ENCODE peak calls at places on chromosomes 13 and 19, in four cellular contexts. N is WTC11, H is SK-N-SH, W is K562. S is an unnamed sample.
A peak's percentile ranks its signal among the peaks of the same experiment; 100 is the strongest.

GRCh38 chr19:13057744-13058143 is 44.9 kb downstream of the LYL1 start:
- DNase-seq in N (no peak), H (no peak), W (no peak), S (no peak)

GRCh38 chr13:78121001-78121400 is 202.4 kb upstream of the EDNRB start:
- DNase-seq in N (no peak), H (no peak), W (no peak), S (no peak)

GRCh38 chr13:21133077-21133476 is 43.3 kb downstream of the SKA3 start:
- DNase-seq in N (no peak), H (no peak), W (no peak), S (no peak)

GRCh38 chr19:36973021-36973843 is 57.1 kb downstream of the ZNF568 start:
- DNase-seq in N (peak; percentile 90), H (peak; percentile 97), W (peak; percentile 25), S (no peak)

GRCh38 chr19:55699221-55699620 is 24.2 kb downstream of the EPN1 start:
- DNase-seq in N (no peak), H (no peak), W (no peak), S (no peak)

GRCh38 chr19:44960906-44961734 is 5.9 kb downstream of the CLPTM1 start:
- DNase-seq in N (no peak), H (no peak), W (no peak), S (no peak)

GRCh38 chr19:57363734-57364181 is 407 bp downstream of the TRAPPC2B start:
- DNase-seq in N (no peak), H (no peak), W (no peak), S (peak; percentile 16)

GRCh38 chr13:46134961-46135522 is 30.2 kb upstream of the CPB2 start:
- DNase-seq in N (no peak), H (no peak), W (no peak), S (peak; percentile 78)

GRCh38 chr19:45506991-45507863 is at the start of gene VASP:
- DNase-seq in N (peak; percentile 89), H (peak; percentile 88), W (peak; percentile 84), S (peak; percentile 73)

GRCh38 chr13:48686810-48687209 is 33.1 kb downstream of the CYSLTR2 start:
- DNase-seq in N (no peak), H (no peak), W (no peak), S (no peak)

GRCh38 chr13:97574926-97575325 is 141.0 kb downstream of the RAP2A start:
- DNase-seq in N (peak; percentile 58), H (no peak), W (peak; percentile 10), S (peak; percentile 38)

GRCh38 chr13:48749144-48749543 is 95.4 kb downstream of the CYSLTR2 start:
- DNase-seq in N (no peak), H (no peak), W (no peak), S (no peak)

GRCh38 chr19:6260912-6261636 is 18.7 kb downstream of the MLLT1 start:
- DNase-seq in N (peak; percentile 81), H (peak; percentile 84), W (peak; percentile 60), S (peak; percentile 28)

GRCh38 chr19:18350490-18350889 is 10.1 kb downstream of the PGPEP1 start:
- DNase-seq in N (no peak), H (no peak), W (no peak), S (no peak)

GRCh38 chr13:97883356-97883755 is 70.1 kb upstream of the IPO5 start:
- DNase-seq in N (no peak), H (no peak), W (no peak), S (no peak)

GRCh38 chr19:8004723-8005513 is 523 bp downstream of the ELAVL1 start:
- DNase-seq in N (no peak), H (peak; percentile 78), W (peak; percentile 54), S (no peak)

GRCh38 chr13:96994030-96994848 is at the start of gene OXGR1:
- DNase-seq in N (peak; percentile 29), H (peak; percentile 65), W (peak; percentile 7), S (no peak)

GRCh38 chr13:75368167-75368566 is 113.8 kb downstream of the TBC1D4 start:
- DNase-seq in N (no peak), H (no peak), W (no peak), S (no peak)

GRCh38 chr19:49119411-49120324 is at the start of gene PPFIA3:
- DNase-seq in N (peak; percentile 63), H (peak; percentile 72), W (peak; percentile 53), S (no peak)

GRCh38 chr13:110394371-110394841 is 87.3 kb downstream of the COL4A2 start:
- DNase-seq in N (no peak), H (no peak), W (no peak), S (no peak)
- TF ChIP-seq FOXJ3 in N (no peak), H (no peak), W (no peak), S (no peak)

DNA sequence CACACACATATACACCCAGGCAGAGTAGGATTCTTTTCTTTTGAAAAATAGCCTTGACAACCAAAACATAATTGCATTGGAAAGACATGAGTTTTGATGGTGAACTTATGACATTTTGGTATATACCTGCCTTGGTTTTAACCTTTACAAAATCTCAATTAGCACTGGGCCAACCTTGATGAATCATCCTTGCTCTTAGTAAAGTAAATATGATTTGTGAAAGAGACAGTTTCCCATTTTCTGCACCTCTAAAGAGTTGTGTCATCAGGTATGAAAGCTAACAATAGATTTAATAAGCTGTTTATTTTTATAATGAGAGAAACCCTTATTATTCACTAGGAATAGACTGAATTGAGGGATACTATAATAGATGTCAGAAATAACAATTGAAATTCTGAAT is 15.7 kb upstream of the ENOX1 start:
- DNase-seq in N (no peak), H (no peak), W (no peak), S (no peak)
- TF ChIP-seq FOXJ3 in N (no peak), H (no peak), W (no peak), S (no peak)

DNA sequence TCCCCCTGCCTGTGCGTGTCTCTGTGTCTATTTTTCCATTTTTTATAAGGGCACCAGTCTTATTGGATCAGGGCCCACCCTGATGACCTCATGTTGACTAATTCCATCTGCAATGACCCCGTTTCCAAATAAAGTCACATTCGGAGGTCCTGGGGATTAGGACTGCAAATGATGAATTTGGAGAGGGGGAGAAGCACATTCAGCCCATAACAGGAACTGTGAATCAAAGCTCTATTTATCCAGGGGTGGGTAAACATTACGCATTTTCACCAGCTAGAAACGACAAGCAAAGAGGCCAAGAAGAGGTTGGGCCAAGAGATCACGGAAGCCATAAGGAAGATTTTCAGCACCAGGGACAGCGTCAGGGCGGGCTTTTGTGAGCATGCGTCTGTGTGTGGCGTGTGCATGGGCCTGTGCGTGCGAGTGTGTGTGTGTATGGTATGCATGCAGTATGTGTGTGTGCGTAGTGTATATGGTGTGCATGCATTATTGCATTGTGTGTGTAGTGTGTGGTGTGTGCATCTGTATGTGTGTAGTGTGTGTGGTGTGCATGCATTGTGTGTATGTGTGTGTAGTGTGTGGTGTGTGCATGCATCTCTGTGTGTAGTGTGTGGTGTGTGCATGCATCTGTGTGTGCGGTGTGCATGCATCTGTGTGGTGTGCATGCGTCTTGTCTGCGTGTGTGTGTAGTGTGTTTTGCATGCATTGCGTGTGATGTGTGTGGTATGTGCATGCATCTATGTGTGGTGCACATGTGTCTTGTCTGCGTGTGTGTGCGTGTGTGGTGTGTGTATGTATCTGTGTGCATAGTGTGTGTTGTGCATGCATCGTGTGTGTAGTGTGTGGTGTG is 19.6 kb downstream of the CELF5 start:
- DNase-seq in N (peak; percentile 69), H (no peak), W (peak; percentile 48), S (peak; percentile 55)
- TF ChIP-seq FOXJ3 in N (no peak), H (no peak), W (no peak), S (no peak)

GRCh38 chr13:20127263-20127562 is 33.6 kb downstream of the GJA3 start:
- DNase-seq in N (no peak), H (no peak), W (no peak), S (peak; percentile 9)

GRCh38 chr13:20129076-20129475 is 31.8 kb downstream of the GJA3 start:
- DNase-seq in N (no peak), H (no peak), W (no peak), S (no peak)

GRCh38 chr13:20128459-20128927 is 32.4 kb downstream of the GJA3 start:
- DNase-seq in N (peak; percentile 41), H (peak; percentile 50), W (no peak), S (peak; percentile 15)

GRCh38 chr13:20126460-20127262 is 34.2 kb downstream of the GJA3 start:
- DNase-seq in N (no peak), H (no peak), W (no peak), S (no peak)

GRCh38 chr13:20127563-20128458 is 33.0 kb downstream of the GJA3 start:
- DNase-seq in N (peak; percentile 64), H (peak; percentile 87), W (no peak), S (peak; percentile 53)
- TF ChIP-seq FOXJ3 in N (no peak), H (no peak), W (no peak), S (no peak)

DNA sequence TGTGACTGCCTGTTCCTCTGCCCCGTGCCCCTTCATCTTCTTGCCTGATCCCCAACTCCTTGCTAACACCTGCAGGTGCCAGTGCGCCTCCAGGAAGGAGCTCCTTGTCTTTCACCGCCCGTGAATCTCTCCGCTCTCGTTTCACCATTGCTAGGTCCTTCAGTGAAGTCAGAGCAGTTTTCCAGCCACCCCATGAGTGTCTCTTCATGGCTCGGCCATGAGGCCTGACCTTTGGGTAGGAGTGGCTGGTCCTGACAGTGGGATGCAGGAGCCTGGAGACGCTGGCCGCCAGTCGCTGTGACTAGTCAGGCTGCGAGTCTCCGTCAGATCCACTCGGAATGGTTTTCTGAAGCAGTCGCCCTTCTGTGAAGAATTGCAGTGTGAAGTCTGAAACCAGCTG is 43.8 kb downstream of the ING1 start:
- DNase-seq in N (no peak), H (no peak), W (no peak), S (no peak)
- TF ChIP-seq FOXJ3 in N (no peak), H (no peak), W (no peak), S (no peak)

GRCh38 chr19:2944775-2945574 is at the start of gene ZNF77:
- DNase-seq in N (peak; percentile 98), H (peak; percentile 99), W (peak; percentile 100), S (peak; percentile 99)
- TF ChIP-seq FOXJ3 in N (no peak), H (no peak), W (no peak), S (no peak)

DNA sequence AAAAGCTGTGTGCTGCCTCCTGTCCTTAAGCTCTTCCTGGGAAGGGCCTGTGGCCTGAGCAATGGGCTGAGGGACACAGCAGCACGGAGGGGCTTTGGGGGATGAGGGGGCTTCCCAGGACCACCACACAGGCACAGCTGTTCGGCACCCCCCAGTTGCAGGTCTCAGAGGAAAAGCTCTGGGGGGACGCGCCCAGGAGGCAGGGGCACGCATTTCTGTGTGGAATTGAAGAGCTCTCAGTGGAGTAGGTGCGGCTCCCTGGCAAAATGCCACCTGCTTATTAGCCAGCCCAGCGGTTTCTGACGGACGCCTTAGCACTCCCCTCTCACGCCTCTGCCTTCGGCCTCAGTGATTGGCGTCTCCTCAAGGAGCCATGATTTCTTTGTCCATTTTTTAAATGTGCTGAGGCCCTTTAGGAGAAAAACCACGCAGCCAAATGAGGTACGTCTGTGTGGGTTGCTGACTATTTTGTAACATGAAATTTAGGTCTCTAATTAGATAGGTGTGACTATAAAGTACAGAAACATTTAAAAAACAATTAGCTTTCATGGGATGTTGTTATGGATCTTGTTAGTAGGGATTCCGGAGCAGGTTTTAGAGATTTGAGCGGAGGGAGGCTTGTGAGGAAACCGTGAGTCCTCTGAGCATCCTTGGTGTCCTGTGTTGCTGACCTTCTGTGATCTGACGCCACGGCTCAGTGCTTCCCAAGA is 4.0 kb downstream of the MCF2L start:
- DNase-seq in N (no peak), H (no peak), W (no peak), S (no peak)
- TF ChIP-seq FOXJ3 in N (no peak), H (no peak), W (no peak), S (no peak)